ENCODE peak calls at places on chromosomes 7 and 10, in ten cellular contexts. F is endodermal cell; N is DMS79; O is heart right ventricle; W is SHP77; A is NT2/D1; Z is iris pigment epithelial cell; P is stimulated activated CD8-positive, alpha-beta memory T cell treated with anti-CD3 and anti-CD28 coated beads, Interleukin-15, amount 100 ng/mL, for 24 hours; K is posterior cingulate gyrus; I is fibroblast of the aortic adventitia. Q is an unnamed sample.

GRCh38 chr7:36034020-36034419 is 119.0 kb upstream of the EEPD1 start:
- DNase-seq in N (no peak), K (no peak), I (no peak), W (no peak), Z (peak; percentile 42), O (no peak), F (no peak), P (no peak), A (no peak), Q (no peak)

GRCh38 chr7:46352335-46352954 is 431.4 kb upstream of the IGFBP3 start:
- DNase-seq in Z (peak; percentile 54), K (no peak), F (peak; percentile 84), N (no peak), P (no peak), O (no peak), W (peak; percentile 52), A (peak; percentile 80), I (peak; percentile 78), Q (peak; percentile 24)

GRCh38 chr10:79066460-79067240 is 2.1 kb upstream of the ZMIZ1 start:
- DNase-seq in P (no peak), F (peak; percentile 83), O (no peak), N (no peak), K (no peak), Z (peak; percentile 39), I (peak; percentile 49), A (no peak), W (peak; percentile 52), Q (no peak)

GRCh38 chr7:5470721-5471311 is 47.2 kb upstream of the TNRC18 start:
- DNase-seq in A (no peak), P (no peak), F (peak; percentile 53), Z (no peak), W (no peak), I (no peak), N (no peak), O (peak; percentile 64), K (peak; percentile 43), Q (no peak)

GRCh38 chr10:88249450-88249849 is 333.7 kb downstream of the RNLS start:
- DNase-seq in W (no peak), P (no peak), A (no peak), N (no peak), F (no peak), O (no peak), K (no peak), Z (no peak), I (no peak), Q (no peak)

GRCh38 chr7:46710927-46711326 is 789.9 kb upstream of the IGFBP3 start:
- DNase-seq in O (no peak), K (no peak), W (no peak), P (no peak), I (no peak), N (no peak), Z (peak; percentile 57), A (no peak), F (no peak), Q (no peak)

GRCh38 chr7:139479620-139480019 is 3.9 kb downstream of the KLRG2 start:
- DNase-seq in P (no peak), I (no peak), N (no peak), A (no peak), Z (no peak), F (no peak), W (no peak), K (no peak), O (no peak), Q (no peak)

GRCh38 chr7:44470628-44471245 is 19.7 kb downstream of the NUDCD3 start:
- DNase-seq in W (no peak), O (no peak), F (no peak), Z (no peak), P (no peak), I (no peak), N (no peak), A (no peak), K (no peak), Q (no peak)

GRCh38 chr10:43202657-43203490 is 64.0 kb downstream of the RASGEF1A start:
- DNase-seq in P (no peak), I (no peak), K (peak; percentile 9), N (no peak), A (no peak), W (no peak), O (peak; percentile 52), Z (no peak), F (peak; percentile 100), Q (no peak)

GRCh38 chr7:1979591-1980560 is 252.9 kb downstream of the MAD1L1 start:
- DNase-seq in O (peak; percentile 9), K (no peak), Z (no peak), F (peak; percentile 61), A (no peak), I (no peak), N (no peak), P (no peak), W (no peak), Q (no peak)

GRCh38 chr10:124741281-124741921 is 2.8 kb downstream of the FAM53B start:
- DNase-seq in N (peak; percentile 51), I (peak; percentile 85), O (peak; percentile 81), F (peak; percentile 95), Z (peak; percentile 72), W (peak; percentile 71), K (peak; percentile 73), P (no peak), A (peak; percentile 62), Q (peak; percentile 49)

GRCh38 chr7:137635132-137635531 is 211.6 kb downstream of the DGKI start:
- DNase-seq in K (no peak), N (no peak), A (no peak), O (no peak), F (no peak), Z (no peak), W (no peak), I (no peak), P (no peak), Q (no peak)

GRCh38 chr7:67947651-67948050 is 951.0 kb downstream of the TYW1 start:
- DNase-seq in N (no peak), P (no peak), I (no peak), O (no peak), K (no peak), Z (no peak), A (no peak), F (no peak), W (no peak), Q (no peak)

GRCh38 chr10:11573497-11573896 is 38.0 kb downstream of the USP6NL start:
- DNase-seq in F (no peak), A (no peak), P (no peak), W (no peak), I (peak; percentile 66), O (no peak), N (no peak), K (no peak), Z (peak; percentile 57), Q (no peak)

GRCh38 chr10:930415-931325 is 835 bp downstream of the LARP4B start:
- DNase-seq in O (peak; percentile 31), K (no peak), W (no peak), F (peak; percentile 81), Z (peak; percentile 45), A (no peak), P (no peak), N (no peak), I (peak; percentile 35), Q (no peak)

GRCh38 chr7:47806701-47807103 is 141.6 kb downstream of the PKD1L1 start:
- DNase-seq in N (no peak), A (no peak), P (no peak), W (no peak), Z (no peak), O (no peak), F (no peak), K (no peak), I (no peak), Q (no peak)

GRCh38 chr7:134732739-134733138 is 46.7 kb upstream of the CALD1 start:
- DNase-seq in Z (no peak), K (no peak), W (no peak), I (no peak), N (no peak), A (no peak), O (no peak), F (peak; percentile 10), P (no peak), Q (no peak)

GRCh38 chr10:59382831-59383295 is 20.5 kb upstream of the FAM13C start:
- DNase-seq in I (peak; percentile 86), N (no peak), F (no peak), W (no peak), O (no peak), K (no peak), P (no peak), A (no peak), Z (peak; percentile 25), Q (no peak)

GRCh38 chr10:10794776-10795175 is 222.9 kb upstream of the CELF2 start:
- DNase-seq in K (no peak), F (peak; percentile 75), N (no peak), P (no peak), W (no peak), I (no peak), Z (peak; percentile 97), O (no peak), A (no peak), Q (no peak)

GRCh38 chr7:81690251-81690650 is 79.6 kb downstream of the HGF start:
- DNase-seq in O (no peak), W (peak; percentile 38), P (no peak), I (no peak), A (no peak), F (peak; percentile 63), K (no peak), Z (peak; percentile 48), N (no peak), Q (no peak)

GRCh38 chr7:16967174-16967868 is 85.5 kb upstream of the AGR3 start:
- DNase-seq in A (no peak), F (no peak), K (no peak), I (peak; percentile 96), P (no peak), Z (no peak), O (no peak), W (no peak), N (no peak), Q (no peak)

GRCh38 chr10:102322914-102323313 is 72.6 kb upstream of the NFKB2 start:
- DNase-seq in F (no peak), K (no peak), P (no peak), A (no peak), N (no peak), W (no peak), O (no peak), I (no peak), Z (peak; percentile 21), Q (no peak)

GRCh38 chr7:166370-167060 is 25.9 kb upstream of the FAM20C start:
- DNase-seq in Z (no peak), F (no peak), K (no peak), W (no peak), P (no peak), O (no peak), A (no peak), I (no peak), N (no peak), Q (no peak)

GRCh38 chr10:119896937-119897336 is 4.4 kb downstream of the SEC23IP start:
- DNase-seq in O (peak; percentile 69), N (no peak), W (peak; percentile 12), K (no peak), P (no peak), F (peak; percentile 25), I (peak; percentile 52), A (no peak), Z (no peak), Q (no peak)

GRCh38 chr10:35063837-35064454 is 26.2 kb downstream of the CUL2 start:
- DNase-seq in P (no peak), Z (no peak), N (no peak), I (no peak), K (no peak), O (no peak), W (no peak), A (no peak), F (no peak), Q (no peak)

GRCh38 chr7:135179321-135179925 is 8.9 kb upstream of the CYREN start:
- DNase-seq in W (no peak), A (no peak), Z (no peak), F (no peak), K (no peak), I (no peak), O (no peak), P (no peak), N (no peak), Q (no peak)

GRCh38 chr7:155441856-155442255 is 16.1 kb upstream of the EN2 start:
- DNase-seq in W (no peak), O (no peak), K (no peak), A (no peak), F (no peak), I (no peak), Z (no peak), P (no peak), N (no peak), Q (no peak)

GRCh38 chr7:35988818-35989217 is 164.2 kb upstream of the EEPD1 start:
- DNase-seq in Z (peak; percentile 19), K (no peak), N (no peak), O (no peak), F (no peak), W (no peak), A (no peak), I (peak; percentile 35), P (no peak), Q (no peak)

Q was measured in NCI-H2029 treated with DMSO at 0.1 percent for 48 hours.